ENCODE peak calls at places on chromosomes 7 and 10, in seven cellular contexts. Q is GM12878, C is SK-N-SH, M is K562, G is HepG2, F is GM12892, L is H1. U is an unnamed sample.

GRCh38 chr7:17709127-17709526 is 231.2 kb downstream of the SNX13 start:
- DNase-seq in Q (no peak), C (no peak), M (no peak), G (no peak), F (no peak), L (no peak), U (no peak)

GRCh38 chr7:70693300-70693689 is 438.6 kb upstream of the GALNT17 start:
- DNase-seq in Q (no peak), C (peak), M (no peak), G (no peak), F (no peak), L (no peak), U (no peak)

GRCh38 chr7:5643280-5643679 is 138.2 kb downstream of the RNF216 start:
- DNase-seq in Q (no peak), C (no peak), M (no peak), G (no peak), F (no peak), L (no peak), U (no peak)

GRCh38 chr7:104845541-104845940 is 168.5 kb upstream of the KMT2E start:
- DNase-seq in Q (no peak), C (no peak), M (no peak), G (no peak), F (no peak), L (no peak), U (no peak)

GRCh38 chr7:131249003-131249402 is 78.7 kb upstream of the MKLN1 start:
- DNase-seq in Q (no peak), C (no peak), M (no peak), G (no peak), F (no peak), L (no peak), U (no peak)

GRCh38 chr10:132016514-132016913 is 34.8 kb upstream of the BNIP3 start:
- DNase-seq in Q (no peak), C (no peak), M (no peak), G (no peak), F (no peak), L (no peak), U (no peak)

GRCh38 chr7:93212881-93213280 is 13.4 kb downstream of the HEPACAM2 start:
- DNase-seq in Q (no peak), C (no peak), M (no peak), G (no peak), F (no peak), L (no peak), U (no peak)

GRCh38 chr10:54010337-54010736 is 790.7 kb downstream of the PCDH15 start:
- DNase-seq in Q (no peak), C (no peak), M (no peak), G (no peak), F (no peak), L (no peak), U (no peak)

DNA sequence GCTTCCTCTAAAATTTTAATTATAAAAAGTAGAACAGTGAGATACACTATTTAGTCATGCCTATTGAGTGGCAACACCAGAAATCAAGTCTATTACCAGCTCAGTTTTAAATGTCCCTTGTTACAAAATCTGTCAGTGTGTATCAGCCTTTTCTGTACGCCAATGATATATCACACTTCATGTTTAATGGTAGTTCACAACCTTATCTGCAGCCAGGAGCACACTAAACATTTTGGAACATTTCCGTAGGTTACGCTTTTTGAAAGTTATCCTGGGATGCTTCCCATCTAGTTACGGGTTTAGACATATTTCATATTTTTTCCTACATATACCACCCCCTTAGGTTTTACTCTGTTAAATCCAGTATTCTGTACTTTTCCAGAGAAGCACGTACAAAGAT is 5.4 kb downstream of the HNRNPA2B1 start:
- DNase-seq in Q (no peak), C (no peak), M (no peak), G (no peak), F (no peak), L (no peak), U (no peak)
- TF ChIP-seq POLR2AphosphoS5 in Q (peak), C (no peak), M (peak), G (no peak), F (peak), L (peak), U (no peak)

GRCh38 chr7:81507231-81507630 is 262.6 kb downstream of the HGF start:
- DNase-seq in Q (no peak), C (no peak), M (no peak), G (no peak), F (no peak), L (no peak), U (no peak)

GRCh38 chr7:81510122-81510521 is 259.7 kb downstream of the HGF start:
- DNase-seq in Q (no peak), C (no peak), M (no peak), G (no peak), F (no peak), L (no peak), U (no peak)

GRCh38 chr7:81503321-81503720 is 266.5 kb downstream of the HGF start:
- DNase-seq in Q (no peak), C (no peak), M (no peak), G (no peak), F (no peak), L (no peak), U (no peak)

GRCh38 chr7:81503771-81504170 is 266.1 kb downstream of the HGF start:
- DNase-seq in Q (no peak), C (no peak), M (no peak), G (no peak), F (no peak), L (no peak), U (no peak)

DNA sequence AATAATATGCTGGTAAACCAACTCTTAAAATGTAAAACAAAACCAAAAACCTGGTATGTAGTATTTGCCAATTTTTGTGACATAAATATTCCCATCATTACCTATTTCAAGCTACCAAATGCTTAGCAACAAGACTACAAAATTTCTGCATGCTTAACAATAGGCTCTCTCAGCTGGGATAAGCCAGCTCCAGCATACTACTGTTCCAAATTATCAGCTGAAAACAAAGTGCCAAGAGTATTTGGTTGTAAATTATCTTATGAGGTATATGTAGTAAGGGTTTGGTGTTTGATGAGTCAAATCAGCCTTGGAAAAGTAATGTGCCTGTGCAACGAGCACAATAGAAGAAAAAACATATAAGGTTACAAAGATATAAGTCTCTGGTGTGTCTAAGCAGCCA is 263.2 kb downstream of the HGF start:
- DNase-seq in Q (no peak), C (no peak), M (no peak), G (no peak), F (no peak), L (no peak), U (no peak)
- TF ChIP-seq TAF1 in Q (no peak), C (no peak), M (no peak), G (no peak), F (no peak), L (no peak), U (no peak)

GRCh38 chr7:31083205-31083801 is 31.2 kb downstream of the ADCYAP1R1 start:
- DNase-seq in Q (no peak), C (no peak), M (no peak), G (no peak), F (no peak), L (no peak), U (no peak)
- TF ChIP-seq POLR2AphosphoS5 in Q (no peak), C (no peak), M (no peak), G (no peak), F (no peak), L (no peak), U (no peak)

DNA sequence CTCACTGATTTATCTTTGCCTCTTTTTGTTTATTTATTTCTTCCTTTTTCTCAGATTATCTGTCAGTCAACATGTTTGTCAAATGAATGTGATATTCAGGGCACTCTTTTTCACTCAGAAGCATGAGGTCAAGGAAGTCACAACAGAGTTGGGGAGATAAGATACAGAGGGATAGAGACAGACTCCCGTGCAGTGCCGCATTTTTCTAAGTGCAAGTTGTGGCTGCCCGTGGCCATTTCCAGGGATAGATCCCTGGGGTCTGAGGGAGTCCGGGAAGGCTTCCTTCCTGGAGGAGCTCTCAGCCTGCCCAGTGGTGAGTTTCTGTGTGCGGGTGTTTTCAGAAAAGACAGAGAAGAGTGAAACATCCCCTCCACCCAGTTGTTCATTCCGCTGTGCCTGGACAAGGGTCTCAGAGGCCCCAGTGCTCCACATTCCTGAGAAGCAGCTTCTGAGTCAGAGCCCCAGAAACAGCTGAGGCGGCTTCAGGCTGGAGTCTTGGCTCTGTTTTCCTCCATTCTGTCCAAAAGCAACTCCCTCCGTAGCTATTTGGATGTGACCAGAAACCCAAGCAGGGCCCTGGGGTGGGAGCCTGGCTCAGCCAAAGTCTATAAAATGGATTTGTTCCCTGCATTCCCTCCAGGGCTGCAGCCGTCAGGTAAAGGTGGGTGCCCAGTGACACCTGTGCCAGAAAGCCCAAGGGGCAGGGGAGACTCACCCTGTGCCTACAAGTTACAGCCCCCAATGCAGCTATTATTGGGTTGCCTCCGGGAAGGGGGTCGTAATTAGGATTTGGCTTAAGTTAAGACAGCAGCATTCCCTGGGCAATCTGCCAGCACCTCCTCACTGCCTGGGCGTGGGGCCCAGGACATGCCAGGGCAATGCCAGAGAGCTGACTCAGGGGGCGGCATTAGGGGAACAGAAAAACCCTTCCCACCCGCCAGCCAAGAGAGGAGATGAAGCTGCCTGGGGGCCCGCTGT is 13.0 kb upstream of the CAMK2G start:
- DNase-seq in Q (no peak), C (peak), M (no peak), G (no peak), F (no peak), L (no peak), U (no peak)
- TF ChIP-seq TAF1 in Q (no peak), C (no peak), M (no peak), G (no peak), F (no peak), L (no peak), U (no peak)

DNA sequence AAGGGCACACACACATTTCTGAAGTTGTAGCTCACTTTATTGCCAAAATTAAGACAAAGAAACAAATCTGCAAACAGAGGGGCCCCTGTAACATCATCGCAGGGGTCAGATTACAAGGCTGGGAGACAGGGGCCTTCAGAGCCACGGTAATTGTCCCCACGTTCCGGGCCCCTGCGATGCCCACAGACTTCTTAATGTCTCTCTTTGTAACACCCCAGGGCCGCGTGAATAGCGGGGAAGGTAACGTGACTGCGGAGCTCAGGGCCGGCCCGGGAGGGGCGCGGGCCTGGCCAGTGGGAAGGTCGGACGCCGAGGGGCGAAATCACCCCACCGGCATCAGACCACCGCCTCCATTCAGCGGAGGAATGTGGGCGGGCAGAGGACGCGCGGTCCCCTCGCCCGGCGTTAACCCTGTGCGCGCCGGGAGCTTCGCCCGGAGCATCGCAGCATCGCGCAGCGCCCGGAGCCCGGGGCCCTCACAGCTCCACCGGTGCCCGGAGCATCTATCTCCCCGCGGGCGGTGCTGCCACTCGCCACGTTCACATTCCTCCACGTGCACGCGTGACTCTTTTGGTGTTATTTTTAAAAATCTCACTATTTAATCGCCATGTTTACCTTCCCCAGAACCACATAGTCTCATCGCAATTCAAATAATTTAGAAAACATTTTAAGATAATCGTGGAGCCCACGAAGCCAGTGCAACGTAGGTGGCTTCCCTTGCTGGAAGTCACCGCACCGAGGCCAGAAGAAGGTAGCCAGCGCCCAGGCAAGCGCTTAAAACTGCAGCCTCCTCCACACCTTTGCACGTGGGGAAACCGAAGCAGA is 22.0 kb downstream of the FGFBP3 start:
- DNase-seq in Q (no peak), C (peak), M (no peak), G (peak), F (peak), L (peak), U (peak)
- TF ChIP-seq POLR2AphosphoS5 in Q (no peak), C (no peak), M (no peak), G (no peak), F (no peak), L (peak), U (no peak)

DNA sequence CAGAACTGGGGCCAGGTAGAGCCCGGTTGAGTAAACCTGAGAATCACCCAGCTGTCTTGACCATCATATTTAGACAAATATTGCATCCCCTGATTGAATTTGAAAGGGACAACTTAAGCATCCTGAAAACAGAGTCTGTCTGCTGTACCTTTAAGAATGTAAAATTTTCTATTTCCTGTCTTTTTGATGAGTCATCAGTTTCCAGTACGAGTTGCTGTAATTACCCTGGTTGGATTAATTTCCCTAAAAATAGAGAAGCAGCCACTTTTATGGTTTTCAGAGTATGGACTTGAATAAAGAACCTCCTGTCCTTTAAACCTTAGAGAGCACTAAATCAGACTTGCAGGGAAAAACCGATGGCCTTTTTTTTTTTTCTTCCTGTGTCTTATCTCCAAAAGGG is 164.6 kb upstream of the SH2B2 start:
- DNase-seq in Q (peak), C (no peak), M (peak), G (no peak), F (no peak), L (no peak), U (peak)
- TF ChIP-seq TAF1 in Q (no peak), C (no peak), M (no peak), G (no peak), F (no peak), L (no peak), U (no peak)

DNA sequence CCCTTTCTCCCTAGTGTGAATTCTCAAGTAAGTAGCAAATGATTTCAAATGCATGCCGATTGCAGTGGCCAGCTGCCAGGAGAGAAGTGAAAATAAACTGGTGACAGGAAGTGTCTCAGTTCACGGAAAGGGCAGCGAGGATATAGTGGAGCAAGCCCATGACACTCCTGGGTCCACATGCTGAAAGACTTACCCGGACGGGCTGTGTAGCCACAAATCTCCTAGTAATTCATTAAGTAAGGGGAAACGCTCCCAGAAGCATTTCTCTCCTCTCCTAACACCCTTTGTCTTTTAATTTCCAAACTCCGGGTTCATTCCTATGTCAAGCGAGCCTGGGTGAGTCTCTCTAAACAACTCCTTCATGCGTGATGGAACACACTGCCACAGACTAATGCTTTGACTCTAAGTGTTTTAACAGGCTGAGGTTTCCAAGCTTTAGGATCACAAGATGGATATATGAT is 125.6 kb downstream of the CYP26A1 start:
- DNase-seq in Q (no peak), C (no peak), M (no peak), G (peak), F (no peak), L (no peak), U (no peak)
- TF ChIP-seq POLR2AphosphoS5 in Q (no peak), C (no peak), M (no peak), G (no peak), F (no peak), L (no peak), U (no peak)